ENCODE peak calls at places on chromosomes 7 and 10, in five cellular contexts. Q, V, O, R and F are unnamed samples.

GRCh38 chr10:115861864-115862263 is 411.1 kb downstream of the GFRA1 start:
- DNase-seq in Q (no peak), R (no peak), V (no peak), O (no peak), F (no peak)

GRCh38 chr7:132755538-132756481 is 179.5 kb upstream of the PLXNA4 start:
- DNase-seq in Q (no peak), O (no peak), V (no peak), R (no peak), F (peak)

GRCh38 chr10:70920519-70920918 is 32.2 kb upstream of the PCBD1 start:
- DNase-seq in V (no peak), Q (no peak), O (no peak), R (no peak), F (no peak)

GRCh38 chr10:27820637-27821036 is 75.0 kb upstream of the MKX start:
- DNase-seq in V (no peak), Q (no peak), R (no peak), O (no peak), F (no peak)

GRCh38 chr7:132108553-132108952 is 467.7 kb downstream of the PLXNA4 start:
- DNase-seq in O (no peak), R (no peak), Q (no peak), V (no peak), F (no peak)

GRCh38 chr10:90125966-90126600 is 424.7 kb downstream of the KIF20B start:
- DNase-seq in V (no peak), O (no peak), R (no peak), Q (no peak), F (peak)

GRCh38 chr10:29735628-29736324 is 101.0 kb upstream of the SVIL start:
- DNase-seq in O (peak), V (peak), Q (peak), R (peak), F (peak)

GRCh38 chr10:11720260-11720741 is 21.9 kb upstream of the ECHDC3 start:
- DNase-seq in Q (no peak), R (no peak), O (no peak), V (no peak), F (peak)